ENCODE peak calls at places on chromosome 19, in six cellular contexts. One of them, this sample, is unnamed.

GRCh38 chr19:45676851-45677263 is 8.8 kb downstream of the GIPR start:
- DNase-seq in body of pancreas: peak; percentile 64
- DNase-seq in SJSA1: no peak
- DNase-seq in breast epithelium: no peak
- DNase-seq in heart right ventricle: no peak
- DNase-seq in colonic mucosa: peak; percentile 37
- DNase-seq in this sample: no peak

GRCh38 chr19:46731007-46731501 is 14.1 kb upstream of the PRKD2 start:
- DNase-seq in body of pancreas: no peak
- DNase-seq in SJSA1: peak; percentile 78
- DNase-seq in breast epithelium: no peak
- DNase-seq in heart right ventricle: no peak
- DNase-seq in colonic mucosa: no peak
- DNase-seq in this sample: no peak

GRCh38 chr19:45406957-45407375 is 522 bp downstream of the POLR1G start:
- DNase-seq in body of pancreas: no peak
- DNase-seq in SJSA1: no peak
- DNase-seq in breast epithelium: no peak
- DNase-seq in heart right ventricle: no peak
- DNase-seq in colonic mucosa: no peak
- DNase-seq in this sample: no peak

GRCh38 chr19:47540748-47541147 is 25.9 kb upstream of the NAPA start:
- DNase-seq in body of pancreas: no peak
- DNase-seq in SJSA1: no peak
- DNase-seq in breast epithelium: no peak
- DNase-seq in heart right ventricle: no peak
- DNase-seq in colonic mucosa: no peak
- DNase-seq in this sample: no peak

GRCh38 chr19:13718733-13719132 is 45.6 kb upstream of the MRI1 start:
- DNase-seq in body of pancreas: peak; percentile 28
- DNase-seq in SJSA1: no peak
- DNase-seq in breast epithelium: no peak
- DNase-seq in heart right ventricle: peak; percentile 37
- DNase-seq in colonic mucosa: peak; percentile 31
- DNase-seq in this sample: no peak

GRCh38 chr19:13366529-13367143 is 139.6 kb downstream of the CACNA1A start:
- DNase-seq in body of pancreas: no peak
- DNase-seq in SJSA1: no peak
- DNase-seq in breast epithelium: no peak
- DNase-seq in heart right ventricle: no peak
- DNase-seq in colonic mucosa: no peak
- DNase-seq in this sample: no peak

GRCh38 chr19:55146648-55147218 is 2.3 kb downstream of the TNNT1 start:
- DNase-seq in body of pancreas: no peak
- DNase-seq in SJSA1: no peak
- DNase-seq in breast epithelium: no peak
- DNase-seq in heart right ventricle: no peak
- DNase-seq in colonic mucosa: peak; percentile 38
- DNase-seq in this sample: no peak

GRCh38 chr19:23075031-23075733 is 41.6 kb upstream of the ZNF730 start:
- DNase-seq in body of pancreas: peak; percentile 43
- DNase-seq in SJSA1: no peak
- DNase-seq in breast epithelium: no peak
- DNase-seq in heart right ventricle: peak; percentile 58
- DNase-seq in colonic mucosa: peak; percentile 73
- DNase-seq in this sample: no peak

GRCh38 chr19:43229315-43229714 is 23.9 kb upstream of the PSG4 start:
- DNase-seq in body of pancreas: no peak
- DNase-seq in SJSA1: no peak
- DNase-seq in breast epithelium: no peak
- DNase-seq in heart right ventricle: no peak
- DNase-seq in colonic mucosa: no peak
- DNase-seq in this sample: no peak

GRCh38 chr19:27765397-27765796 is 1447.6 kb downstream of the UQCRFS1 start:
- DNase-seq in body of pancreas: no peak
- DNase-seq in SJSA1: peak; percentile 22
- DNase-seq in breast epithelium: no peak
- DNase-seq in heart right ventricle: no peak
- DNase-seq in colonic mucosa: no peak
- DNase-seq in this sample: no peak

GRCh38 chr19:57786286-57786685 is 16.8 kb downstream of the ZNF586 start:
- DNase-seq in body of pancreas: no peak
- DNase-seq in SJSA1: no peak
- DNase-seq in breast epithelium: no peak
- DNase-seq in heart right ventricle: no peak
- DNase-seq in colonic mucosa: no peak
- DNase-seq in this sample: no peak

GRCh38 chr19:52188822-52189744 is 769 bp upstream of the PPP2R1A start:
- DNase-seq in body of pancreas: no peak
- DNase-seq in SJSA1: no peak
- DNase-seq in breast epithelium: peak; percentile 98
- DNase-seq in heart right ventricle: peak; percentile 99
- DNase-seq in colonic mucosa: peak; percentile 59
- DNase-seq in this sample: no peak

GRCh38 chr19:43784981-43785808 is 4.4 kb upstream of the KCNN4 start:
- DNase-seq in body of pancreas: peak; percentile 51
- DNase-seq in SJSA1: peak; percentile 69
- DNase-seq in breast epithelium: no peak
- DNase-seq in heart right ventricle: no peak
- DNase-seq in colonic mucosa: peak; percentile 79
- DNase-seq in this sample: peak; percentile 80

GRCh38 chr19:49890349-49891311 is 6.1 kb downstream of the IL4I1 start:
- DNase-seq in body of pancreas: peak; percentile 45
- DNase-seq in SJSA1: no peak
- DNase-seq in breast epithelium: no peak
- DNase-seq in heart right ventricle: no peak
- DNase-seq in colonic mucosa: peak; percentile 69
- DNase-seq in this sample: no peak

GRCh38 chr19:3494051-3494450 is 6.4 kb downstream of the DOHH start:
- DNase-seq in body of pancreas: no peak
- DNase-seq in SJSA1: no peak
- DNase-seq in breast epithelium: no peak
- DNase-seq in heart right ventricle: no peak
- DNase-seq in colonic mucosa: no peak
- DNase-seq in this sample: no peak

GRCh38 chr19:35117017-35117570 is 1.5 kb downstream of the FXYD3 start:
- DNase-seq in body of pancreas: no peak
- DNase-seq in SJSA1: no peak
- DNase-seq in breast epithelium: no peak
- DNase-seq in heart right ventricle: no peak
- DNase-seq in colonic mucosa: no peak
- DNase-seq in this sample: no peak
- H3K4me1 ChIP-seq in body of pancreas: peaks cover 31% of the 10 kb centered on the region
- H3K4me1 ChIP-seq in SJSA1: no peaks in the 10 kb centered on the region
- H3K4me1 ChIP-seq in breast epithelium: peaks cover 8% of the 10 kb centered on the region
- H3K4me1 ChIP-seq in heart right ventricle: peaks cover 4% of the 10 kb centered on the region
- H3K4me1 ChIP-seq in colonic mucosa: peaks cover 3% of the 10 kb centered on the region
- H3K4me1 ChIP-seq in this sample: no peaks in the 10 kb centered on the region

GRCh38 chr19:40716655-40717324 is at the start of the genes COQ8B and ITPKC:
- DNase-seq in body of pancreas: peak; percentile 99
- DNase-seq in SJSA1: peak; percentile 99
- DNase-seq in breast epithelium: peak; percentile 100
- DNase-seq in heart right ventricle: peak; percentile 100
- DNase-seq in colonic mucosa: peak; percentile 100
- DNase-seq in this sample: peak; percentile 79
- H3K4me1 ChIP-seq in body of pancreas: peaks cover 49% of the 10 kb centered on the region
- H3K4me1 ChIP-seq in SJSA1: peaks cover 37% of the 10 kb centered on the region
- H3K4me1 ChIP-seq in breast epithelium: peaks cover 9% of the 10 kb centered on the region
- H3K4me1 ChIP-seq in heart right ventricle: peaks cover 16% of the 10 kb centered on the region
- H3K4me1 ChIP-seq in colonic mucosa: peaks cover 12% of the 10 kb centered on the region
- H3K4me1 ChIP-seq in this sample: peaks cover 11% of the 10 kb centered on the region

GRCh38 chr19:34319230-34319585 is 45.8 kb upstream of the GPI start:
- DNase-seq in body of pancreas: no peak
- DNase-seq in SJSA1: no peak
- DNase-seq in breast epithelium: no peak
- DNase-seq in heart right ventricle: no peak
- DNase-seq in colonic mucosa: no peak
- DNase-seq in this sample: no peak

GRCh38 chr19:34316741-34317241 is 48.2 kb upstream of the GPI start:
- DNase-seq in body of pancreas: no peak
- DNase-seq in SJSA1: no peak
- DNase-seq in breast epithelium: no peak
- DNase-seq in heart right ventricle: no peak
- DNase-seq in colonic mucosa: no peak
- DNase-seq in this sample: no peak

GRCh38 chr19:34314437-34315313 is 50.3 kb upstream of the GPI start:
- DNase-seq in body of pancreas: no peak
- DNase-seq in SJSA1: no peak
- DNase-seq in breast epithelium: no peak
- DNase-seq in heart right ventricle: no peak
- DNase-seq in colonic mucosa: no peak
- DNase-seq in this sample: no peak

GRCh38 chr19:34317311-34317927 is 47.6 kb upstream of the GPI start:
- DNase-seq in body of pancreas: peak; percentile 34
- DNase-seq in SJSA1: no peak
- DNase-seq in breast epithelium: no peak
- DNase-seq in heart right ventricle: no peak
- DNase-seq in colonic mucosa: peak; percentile 42
- DNase-seq in this sample: no peak

DNA sequence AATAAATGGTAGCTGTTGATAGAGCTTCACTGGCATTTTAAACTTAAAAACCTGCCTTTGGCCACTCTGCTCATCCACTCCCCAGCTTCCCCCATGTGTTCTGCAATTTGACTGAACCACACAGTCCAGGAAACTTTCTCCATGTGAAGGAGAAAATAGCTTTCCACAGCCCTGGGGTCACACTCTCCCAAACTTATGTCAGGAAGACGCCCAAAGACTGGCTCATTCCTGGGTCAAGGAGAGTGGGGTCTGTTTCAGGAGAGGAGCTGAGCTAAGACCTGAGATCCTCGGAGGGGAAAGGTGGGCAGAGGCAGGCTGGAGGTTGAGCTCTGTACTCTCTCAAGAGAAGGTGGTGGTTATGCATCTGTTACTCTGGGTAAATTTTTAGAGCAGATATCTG is 48.7 kb upstream of the GPI start:
- DNase-seq in body of pancreas: no peak
- DNase-seq in SJSA1: no peak
- DNase-seq in breast epithelium: no peak
- DNase-seq in heart right ventricle: no peak
- DNase-seq in colonic mucosa: no peak
- DNase-seq in this sample: no peak
- H3K4me1 ChIP-seq in body of pancreas: peaks cover 29% of the 10 kb centered on the region
- H3K4me1 ChIP-seq in SJSA1: peaks cover 38% of the 10 kb centered on the region
- H3K4me1 ChIP-seq in breast epithelium: peaks cover 8% of the 10 kb centered on the region
- H3K4me1 ChIP-seq in heart right ventricle: peaks cover 19% of the 10 kb centered on the region
- H3K4me1 ChIP-seq in colonic mucosa: peaks cover 12% of the 10 kb centered on the region
- H3K4me1 ChIP-seq in this sample: peaks cover 5% of the 10 kb centered on the region

GRCh38 chr19:48635263-48635965 is 1.8 kb downstream of the DBP start:
- DNase-seq in body of pancreas: peak; percentile 72
- DNase-seq in SJSA1: peak; percentile 46
- DNase-seq in breast epithelium: peak; percentile 83
- DNase-seq in heart right ventricle: peak; percentile 76
- DNase-seq in colonic mucosa: peak; percentile 80
- DNase-seq in this sample: no peak
- H3K4me1 ChIP-seq in body of pancreas: peaks cover 44% of the 10 kb centered on the region
- H3K4me1 ChIP-seq in SJSA1: peaks cover 37% of the 10 kb centered on the region
- H3K4me1 ChIP-seq in breast epithelium: peaks cover 7% of the 10 kb centered on the region
- H3K4me1 ChIP-seq in heart right ventricle: peaks cover 19% of the 10 kb centered on the region
- H3K4me1 ChIP-seq in colonic mucosa: peaks cover 27% of the 10 kb centered on the region
- H3K4me1 ChIP-seq in this sample: peaks cover 26% of the 10 kb centered on the region

DNA sequence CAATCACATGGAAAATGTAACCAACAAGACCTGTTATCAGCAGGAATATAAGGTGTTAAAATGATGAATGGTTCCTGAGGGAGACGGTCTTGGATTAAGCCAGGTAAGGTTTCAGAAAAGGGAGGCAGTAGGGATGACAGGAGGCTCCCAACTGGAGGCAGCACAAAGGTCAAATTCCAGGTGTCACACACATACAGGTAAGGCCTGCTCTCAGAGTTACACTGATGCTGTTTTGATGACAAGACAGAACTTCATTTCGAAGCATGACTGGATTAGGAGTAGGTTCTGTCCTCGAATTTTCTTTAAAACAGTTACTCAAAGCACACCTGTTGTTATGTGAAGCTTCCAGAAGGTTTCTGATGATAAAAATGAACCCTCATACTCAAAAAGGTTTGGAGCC is 7.4 kb downstream of the MED26 start:
- DNase-seq in body of pancreas: no peak
- DNase-seq in SJSA1: no peak
- DNase-seq in breast epithelium: no peak
- DNase-seq in heart right ventricle: no peak
- DNase-seq in colonic mucosa: no peak
- DNase-seq in this sample: no peak
- H3K4me1 ChIP-seq in body of pancreas: peaks cover 38% of the 10 kb centered on the region
- H3K4me1 ChIP-seq in SJSA1: no peaks in the 10 kb centered on the region
- H3K4me1 ChIP-seq in breast epithelium: peaks cover 15% of the 10 kb centered on the region
- H3K4me1 ChIP-seq in heart right ventricle: peaks cover 11% of the 10 kb centered on the region
- H3K4me1 ChIP-seq in colonic mucosa: no peaks in the 10 kb centered on the region
- H3K4me1 ChIP-seq in this sample: peaks cover 7% of the 10 kb centered on the region

DNA sequence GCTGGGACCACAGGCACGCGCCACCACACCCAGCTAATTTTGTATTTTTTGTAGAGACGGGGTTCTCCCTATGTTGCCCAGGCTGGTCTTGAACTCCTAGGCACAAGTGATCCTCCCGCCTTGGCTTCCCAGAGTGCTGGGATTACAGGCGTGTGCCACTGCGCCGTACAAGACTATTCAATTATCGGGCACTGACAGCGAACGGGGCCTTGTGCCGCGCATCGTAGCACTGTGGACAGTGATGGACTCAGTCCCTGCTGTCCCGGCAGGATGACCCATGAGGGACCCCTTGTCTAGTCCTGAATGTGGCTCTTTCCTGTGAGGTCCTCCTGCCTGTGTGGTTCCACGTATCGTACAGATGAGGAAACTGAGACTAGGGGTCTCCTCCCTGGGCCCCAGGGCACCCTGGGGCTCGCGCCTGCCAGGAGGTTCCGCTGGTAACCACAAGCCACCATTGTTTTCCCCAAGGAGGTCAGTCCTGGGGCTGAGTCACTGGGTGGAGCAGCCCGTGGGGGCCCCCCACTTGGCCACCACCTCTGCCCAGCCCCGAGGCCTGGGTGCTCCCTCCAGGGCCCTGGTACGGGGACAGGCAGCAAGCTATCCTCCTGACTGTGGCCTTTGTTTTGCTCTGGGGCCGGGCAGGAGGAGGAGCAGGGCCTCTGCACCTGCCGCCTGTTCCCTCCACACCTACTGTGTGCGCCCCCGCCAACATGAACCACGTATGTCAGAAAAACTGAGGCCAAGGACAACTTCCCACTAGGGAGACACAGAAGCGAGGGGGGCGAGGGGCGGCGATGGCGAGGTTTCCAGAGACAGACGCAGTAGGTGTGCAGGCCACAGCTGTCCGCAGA is 2.9 kb upstream of the TCF3 start:
- DNase-seq in body of pancreas: no peak
- DNase-seq in SJSA1: no peak
- DNase-seq in breast epithelium: no peak
- DNase-seq in heart right ventricle: no peak
- DNase-seq in colonic mucosa: no peak
- DNase-seq in this sample: no peak
- H3K4me1 ChIP-seq in body of pancreas: peaks cover 26% of the 10 kb centered on the region
- H3K4me1 ChIP-seq in SJSA1: peaks cover 19% of the 10 kb centered on the region
- H3K4me1 ChIP-seq in breast epithelium: peaks cover 4% of the 10 kb centered on the region
- H3K4me1 ChIP-seq in heart right ventricle: no peaks in the 10 kb centered on the region
- H3K4me1 ChIP-seq in colonic mucosa: peaks cover 2% of the 10 kb centered on the region
- H3K4me1 ChIP-seq in this sample: peaks cover 6% of the 10 kb centered on the region

GRCh38 chr19:18504886-18505610 is 16.8 kb downstream of the ELL start:
- DNase-seq in body of pancreas: no peak
- DNase-seq in SJSA1: no peak
- DNase-seq in breast epithelium: no peak
- DNase-seq in heart right ventricle: no peak
- DNase-seq in colonic mucosa: peak; percentile 59
- DNase-seq in this sample: no peak
- H3K4me1 ChIP-seq in body of pancreas: peaks cover 98% of the 10 kb centered on the region
- H3K4me1 ChIP-seq in SJSA1: no peaks in the 10 kb centered on the region
- H3K4me1 ChIP-seq in breast epithelium: peaks cover 47% of the 10 kb centered on the region
- H3K4me1 ChIP-seq in heart right ventricle: peaks cover 69% of the 10 kb centered on the region
- H3K4me1 ChIP-seq in colonic mucosa: peaks cover 61% of the 10 kb centered on the region
- H3K4me1 ChIP-seq in this sample: peaks cover 24% of the 10 kb centered on the region

GRCh38 chr19:10888421-10888866 is 17.1 kb downstream of the CARM1 start:
- DNase-seq in body of pancreas: no peak
- DNase-seq in SJSA1: no peak
- DNase-seq in breast epithelium: no peak
- DNase-seq in heart right ventricle: no peak
- DNase-seq in colonic mucosa: no peak
- DNase-seq in this sample: no peak
- H3K4me1 ChIP-seq in body of pancreas: peaks cover 16% of the 10 kb centered on the region
- H3K4me1 ChIP-seq in SJSA1: peaks cover 16% of the 10 kb centered on the region
- H3K4me1 ChIP-seq in breast epithelium: no peaks in the 10 kb centered on the region
- H3K4me1 ChIP-seq in heart right ventricle: peaks cover 9% of the 10 kb centered on the region
- H3K4me1 ChIP-seq in colonic mucosa: peaks cover 12% of the 10 kb centered on the region
- H3K4me1 ChIP-seq in this sample: no peaks in the 10 kb centered on the region

This sample was measured in Panc1.